ENCODE peak calls at places on chromosomes 5 and 9, in ten cellular contexts. One of them, this sample, is unnamed.

GRCh38 chr5:56995605-56996004 is 43.7 kb upstream of the MIER3 start:
- DNase-seq in HFFc6: no peak
- DNase-seq in NCI-H2171: no peak
- DNase-seq in stimulated activated CD4-positive, alpha-beta T cell treated with anti-CD3 and anti-CD28 coated beads, Interleukin-12 subunit alpha, Interleukin-12 subunit beta, amount 100 ng/mL, for 24 hours: no peak
- DNase-seq in CD8-positive, alpha-beta memory T cell: no peak
- DNase-seq in COR-L47: no peak
- DNase-seq in SJSA1: no peak
- DNase-seq in hippocampal formation: no peak
- DNase-seq in activated naive CD8-positive, alpha-beta T cell treated with anti-CD3 and anti-CD28 coated beads, Interleukin-2, amount 50 U/mL, for 16 hours: no peak
- DNase-seq in hepatic stellate cell: no peak
- DNase-seq in this sample: no peak

GRCh38 chr5:172636279-172637050 is 4.6 kb upstream of the NEURL1B start:
- DNase-seq in HFFc6: no peak
- DNase-seq in NCI-H2171: no peak
- DNase-seq in stimulated activated CD4-positive, alpha-beta T cell treated with anti-CD3 and anti-CD28 coated beads, Interleukin-12 subunit alpha, Interleukin-12 subunit beta, amount 100 ng/mL, for 24 hours: no peak
- DNase-seq in CD8-positive, alpha-beta memory T cell: no peak
- DNase-seq in COR-L47: no peak
- DNase-seq in SJSA1: no peak
- DNase-seq in hippocampal formation: no peak
- DNase-seq in activated naive CD8-positive, alpha-beta T cell treated with anti-CD3 and anti-CD28 coated beads, Interleukin-2, amount 50 U/mL, for 16 hours: no peak
- DNase-seq in hepatic stellate cell: no peak
- DNase-seq in this sample: no peak

GRCh38 chr9:95857122-95857521 is 18.4 kb upstream of the ERCC6L2 start:
- DNase-seq in HFFc6: peak; percentile 35
- DNase-seq in NCI-H2171: peak; percentile 84
- DNase-seq in stimulated activated CD4-positive, alpha-beta T cell treated with anti-CD3 and anti-CD28 coated beads, Interleukin-12 subunit alpha, Interleukin-12 subunit beta, amount 100 ng/mL, for 24 hours: no peak
- DNase-seq in CD8-positive, alpha-beta memory T cell: no peak
- DNase-seq in COR-L47: peak; percentile 13
- DNase-seq in SJSA1: peak; percentile 52
- DNase-seq in hippocampal formation: no peak
- DNase-seq in activated naive CD8-positive, alpha-beta T cell treated with anti-CD3 and anti-CD28 coated beads, Interleukin-2, amount 50 U/mL, for 16 hours: no peak
- DNase-seq in hepatic stellate cell: no peak
- DNase-seq in this sample: no peak

GRCh38 chr9:132798817-132799790 is 79.0 kb downstream of the AK8 start:
- DNase-seq in HFFc6: no peak
- DNase-seq in NCI-H2171: no peak
- DNase-seq in stimulated activated CD4-positive, alpha-beta T cell treated with anti-CD3 and anti-CD28 coated beads, Interleukin-12 subunit alpha, Interleukin-12 subunit beta, amount 100 ng/mL, for 24 hours: no peak
- DNase-seq in CD8-positive, alpha-beta memory T cell: no peak
- DNase-seq in COR-L47: peak; percentile 68
- DNase-seq in SJSA1: peak; percentile 31
- DNase-seq in hippocampal formation: no peak
- DNase-seq in activated naive CD8-positive, alpha-beta T cell treated with anti-CD3 and anti-CD28 coated beads, Interleukin-2, amount 50 U/mL, for 16 hours: no peak
- DNase-seq in hepatic stellate cell: no peak
- DNase-seq in this sample: peak; percentile 46

GRCh38 chr5:31116466-31117031 is 76.9 kb upstream of the CDH6 start:
- DNase-seq in HFFc6: no peak
- DNase-seq in NCI-H2171: no peak
- DNase-seq in stimulated activated CD4-positive, alpha-beta T cell treated with anti-CD3 and anti-CD28 coated beads, Interleukin-12 subunit alpha, Interleukin-12 subunit beta, amount 100 ng/mL, for 24 hours: no peak
- DNase-seq in CD8-positive, alpha-beta memory T cell: no peak
- DNase-seq in COR-L47: no peak
- DNase-seq in SJSA1: no peak
- DNase-seq in hippocampal formation: no peak
- DNase-seq in activated naive CD8-positive, alpha-beta T cell treated with anti-CD3 and anti-CD28 coated beads, Interleukin-2, amount 50 U/mL, for 16 hours: no peak
- DNase-seq in hepatic stellate cell: no peak
- DNase-seq in this sample: no peak

GRCh38 chr5:177369913-177370487 is 12.3 kb downstream of the RGS14 start:
- DNase-seq in HFFc6: no peak
- DNase-seq in NCI-H2171: no peak
- DNase-seq in stimulated activated CD4-positive, alpha-beta T cell treated with anti-CD3 and anti-CD28 coated beads, Interleukin-12 subunit alpha, Interleukin-12 subunit beta, amount 100 ng/mL, for 24 hours: no peak
- DNase-seq in CD8-positive, alpha-beta memory T cell: no peak
- DNase-seq in COR-L47: no peak
- DNase-seq in SJSA1: no peak
- DNase-seq in hippocampal formation: no peak
- DNase-seq in activated naive CD8-positive, alpha-beta T cell treated with anti-CD3 and anti-CD28 coated beads, Interleukin-2, amount 50 U/mL, for 16 hours: no peak
- DNase-seq in hepatic stellate cell: no peak
- DNase-seq in this sample: no peak

GRCh38 chr5:115393239-115393638 is 96.8 kb upstream of the CCDC112 start:
- DNase-seq in HFFc6: no peak
- DNase-seq in NCI-H2171: no peak
- DNase-seq in stimulated activated CD4-positive, alpha-beta T cell treated with anti-CD3 and anti-CD28 coated beads, Interleukin-12 subunit alpha, Interleukin-12 subunit beta, amount 100 ng/mL, for 24 hours: no peak
- DNase-seq in CD8-positive, alpha-beta memory T cell: no peak
- DNase-seq in COR-L47: no peak
- DNase-seq in SJSA1: no peak
- DNase-seq in hippocampal formation: no peak
- DNase-seq in activated naive CD8-positive, alpha-beta T cell treated with anti-CD3 and anti-CD28 coated beads, Interleukin-2, amount 50 U/mL, for 16 hours: no peak
- DNase-seq in hepatic stellate cell: no peak
- DNase-seq in this sample: no peak

GRCh38 chr5:149820536-149821503 is 90.7 kb downstream of the PPARGC1B start:
- DNase-seq in HFFc6: no peak
- DNase-seq in NCI-H2171: no peak
- DNase-seq in stimulated activated CD4-positive, alpha-beta T cell treated with anti-CD3 and anti-CD28 coated beads, Interleukin-12 subunit alpha, Interleukin-12 subunit beta, amount 100 ng/mL, for 24 hours: no peak
- DNase-seq in CD8-positive, alpha-beta memory T cell: no peak
- DNase-seq in COR-L47: no peak
- DNase-seq in SJSA1: no peak
- DNase-seq in hippocampal formation: no peak
- DNase-seq in activated naive CD8-positive, alpha-beta T cell treated with anti-CD3 and anti-CD28 coated beads, Interleukin-2, amount 50 U/mL, for 16 hours: no peak
- DNase-seq in hepatic stellate cell: no peak
- DNase-seq in this sample: no peak

GRCh38 chr5:68292316-68292715 is 76.8 kb downstream of the PIK3R1 start:
- DNase-seq in HFFc6: peak; percentile 15
- DNase-seq in NCI-H2171: no peak
- DNase-seq in stimulated activated CD4-positive, alpha-beta T cell treated with anti-CD3 and anti-CD28 coated beads, Interleukin-12 subunit alpha, Interleukin-12 subunit beta, amount 100 ng/mL, for 24 hours: no peak
- DNase-seq in CD8-positive, alpha-beta memory T cell: no peak
- DNase-seq in COR-L47: no peak
- DNase-seq in SJSA1: no peak
- DNase-seq in hippocampal formation: no peak
- DNase-seq in activated naive CD8-positive, alpha-beta T cell treated with anti-CD3 and anti-CD28 coated beads, Interleukin-2, amount 50 U/mL, for 16 hours: no peak
- DNase-seq in hepatic stellate cell: no peak
- DNase-seq in this sample: no peak

GRCh38 chr5:32709789-32710334 is 1.3 kb upstream of the NPR3 start:
- DNase-seq in HFFc6: peak; percentile 85
- DNase-seq in NCI-H2171: peak; percentile 25
- DNase-seq in stimulated activated CD4-positive, alpha-beta T cell treated with anti-CD3 and anti-CD28 coated beads, Interleukin-12 subunit alpha, Interleukin-12 subunit beta, amount 100 ng/mL, for 24 hours: peak; percentile 59
- DNase-seq in CD8-positive, alpha-beta memory T cell: no peak
- DNase-seq in COR-L47: no peak
- DNase-seq in SJSA1: peak; percentile 73
- DNase-seq in hippocampal formation: peak; percentile 22
- DNase-seq in activated naive CD8-positive, alpha-beta T cell treated with anti-CD3 and anti-CD28 coated beads, Interleukin-2, amount 50 U/mL, for 16 hours: no peak
- DNase-seq in hepatic stellate cell: peak; percentile 80
- DNase-seq in this sample: no peak

GRCh38 chr9:14935917-14936316 is 25.7 kb upstream of the FREM1 start:
- DNase-seq in HFFc6: no peak
- DNase-seq in NCI-H2171: no peak
- DNase-seq in stimulated activated CD4-positive, alpha-beta T cell treated with anti-CD3 and anti-CD28 coated beads, Interleukin-12 subunit alpha, Interleukin-12 subunit beta, amount 100 ng/mL, for 24 hours: no peak
- DNase-seq in CD8-positive, alpha-beta memory T cell: no peak
- DNase-seq in COR-L47: no peak
- DNase-seq in SJSA1: no peak
- DNase-seq in hippocampal formation: no peak
- DNase-seq in activated naive CD8-positive, alpha-beta T cell treated with anti-CD3 and anti-CD28 coated beads, Interleukin-2, amount 50 U/mL, for 16 hours: no peak
- DNase-seq in hepatic stellate cell: no peak
- DNase-seq in this sample: no peak

GRCh38 chr5:149114403-149115312 is 26.6 kb upstream of the ABLIM3 start:
- DNase-seq in HFFc6: peak; percentile 81
- DNase-seq in NCI-H2171: no peak
- DNase-seq in stimulated activated CD4-positive, alpha-beta T cell treated with anti-CD3 and anti-CD28 coated beads, Interleukin-12 subunit alpha, Interleukin-12 subunit beta, amount 100 ng/mL, for 24 hours: peak; percentile 8
- DNase-seq in CD8-positive, alpha-beta memory T cell: no peak
- DNase-seq in COR-L47: peak; percentile 36
- DNase-seq in SJSA1: peak; percentile 75
- DNase-seq in hippocampal formation: peak; percentile 75
- DNase-seq in activated naive CD8-positive, alpha-beta T cell treated with anti-CD3 and anti-CD28 coated beads, Interleukin-2, amount 50 U/mL, for 16 hours: no peak
- DNase-seq in hepatic stellate cell: peak; percentile 46
- DNase-seq in this sample: no peak

GRCh38 chr9:70324963-70325362 is 66.2 kb downstream of the SMC5 start:
- DNase-seq in HFFc6: peak; percentile 79
- DNase-seq in NCI-H2171: no peak
- DNase-seq in stimulated activated CD4-positive, alpha-beta T cell treated with anti-CD3 and anti-CD28 coated beads, Interleukin-12 subunit alpha, Interleukin-12 subunit beta, amount 100 ng/mL, for 24 hours: no peak
- DNase-seq in CD8-positive, alpha-beta memory T cell: no peak
- DNase-seq in COR-L47: no peak
- DNase-seq in SJSA1: no peak
- DNase-seq in hippocampal formation: no peak
- DNase-seq in activated naive CD8-positive, alpha-beta T cell treated with anti-CD3 and anti-CD28 coated beads, Interleukin-2, amount 50 U/mL, for 16 hours: no peak
- DNase-seq in hepatic stellate cell: no peak
- DNase-seq in this sample: no peak

GRCh38 chr9:105636331-105636730 is 25.9 kb upstream of the TAL2 start:
- DNase-seq in HFFc6: no peak
- DNase-seq in NCI-H2171: no peak
- DNase-seq in stimulated activated CD4-positive, alpha-beta T cell treated with anti-CD3 and anti-CD28 coated beads, Interleukin-12 subunit alpha, Interleukin-12 subunit beta, amount 100 ng/mL, for 24 hours: no peak
- DNase-seq in CD8-positive, alpha-beta memory T cell: no peak
- DNase-seq in COR-L47: no peak
- DNase-seq in SJSA1: no peak
- DNase-seq in hippocampal formation: no peak
- DNase-seq in activated naive CD8-positive, alpha-beta T cell treated with anti-CD3 and anti-CD28 coated beads, Interleukin-2, amount 50 U/mL, for 16 hours: no peak
- DNase-seq in hepatic stellate cell: no peak
- DNase-seq in this sample: no peak

GRCh38 chr5:57804007-57804444 is 321.4 kb upstream of the ACTBL2 start:
- DNase-seq in HFFc6: peak; percentile 88
- DNase-seq in NCI-H2171: no peak
- DNase-seq in stimulated activated CD4-positive, alpha-beta T cell treated with anti-CD3 and anti-CD28 coated beads, Interleukin-12 subunit alpha, Interleukin-12 subunit beta, amount 100 ng/mL, for 24 hours: no peak
- DNase-seq in CD8-positive, alpha-beta memory T cell: no peak
- DNase-seq in COR-L47: no peak
- DNase-seq in SJSA1: no peak
- DNase-seq in hippocampal formation: no peak
- DNase-seq in activated naive CD8-positive, alpha-beta T cell treated with anti-CD3 and anti-CD28 coated beads, Interleukin-2, amount 50 U/mL, for 16 hours: no peak
- DNase-seq in hepatic stellate cell: peak; percentile 39
- DNase-seq in this sample: no peak

GRCh38 chr5:93058309-93058708 is 522.7 kb downstream of the NR2F1-AS1 start:
- DNase-seq in HFFc6: peak; percentile 70
- DNase-seq in NCI-H2171: no peak
- DNase-seq in stimulated activated CD4-positive, alpha-beta T cell treated with anti-CD3 and anti-CD28 coated beads, Interleukin-12 subunit alpha, Interleukin-12 subunit beta, amount 100 ng/mL, for 24 hours: no peak
- DNase-seq in CD8-positive, alpha-beta memory T cell: no peak
- DNase-seq in COR-L47: no peak
- DNase-seq in SJSA1: no peak
- DNase-seq in hippocampal formation: no peak
- DNase-seq in activated naive CD8-positive, alpha-beta T cell treated with anti-CD3 and anti-CD28 coated beads, Interleukin-2, amount 50 U/mL, for 16 hours: no peak
- DNase-seq in hepatic stellate cell: peak; percentile 4
- DNase-seq in this sample: no peak

GRCh38 chr9:27377811-27378345 is 80.9 kb upstream of the EQTN start:
- DNase-seq in HFFc6: no peak
- DNase-seq in NCI-H2171: no peak
- DNase-seq in stimulated activated CD4-positive, alpha-beta T cell treated with anti-CD3 and anti-CD28 coated beads, Interleukin-12 subunit alpha, Interleukin-12 subunit beta, amount 100 ng/mL, for 24 hours: no peak
- DNase-seq in CD8-positive, alpha-beta memory T cell: no peak
- DNase-seq in COR-L47: no peak
- DNase-seq in SJSA1: no peak
- DNase-seq in hippocampal formation: no peak
- DNase-seq in activated naive CD8-positive, alpha-beta T cell treated with anti-CD3 and anti-CD28 coated beads, Interleukin-2, amount 50 U/mL, for 16 hours: no peak
- DNase-seq in hepatic stellate cell: no peak
- DNase-seq in this sample: no peak

GRCh38 chr9:22595805-22596204 is 149.2 kb downstream of the DMRTA1 start:
- DNase-seq in HFFc6: no peak
- DNase-seq in NCI-H2171: no peak
- DNase-seq in stimulated activated CD4-positive, alpha-beta T cell treated with anti-CD3 and anti-CD28 coated beads, Interleukin-12 subunit alpha, Interleukin-12 subunit beta, amount 100 ng/mL, for 24 hours: no peak
- DNase-seq in CD8-positive, alpha-beta memory T cell: no peak
- DNase-seq in COR-L47: no peak
- DNase-seq in SJSA1: no peak
- DNase-seq in hippocampal formation: no peak
- DNase-seq in activated naive CD8-positive, alpha-beta T cell treated with anti-CD3 and anti-CD28 coated beads, Interleukin-2, amount 50 U/mL, for 16 hours: no peak
- DNase-seq in hepatic stellate cell: no peak
- DNase-seq in this sample: no peak

GRCh38 chr9:137294091-137294683 is 7.9 kb downstream of the NRARP start:
- DNase-seq in HFFc6: peak; percentile 28
- DNase-seq in NCI-H2171: peak; percentile 63
- DNase-seq in stimulated activated CD4-positive, alpha-beta T cell treated with anti-CD3 and anti-CD28 coated beads, Interleukin-12 subunit alpha, Interleukin-12 subunit beta, amount 100 ng/mL, for 24 hours: no peak
- DNase-seq in CD8-positive, alpha-beta memory T cell: no peak
- DNase-seq in COR-L47: peak; percentile 51
- DNase-seq in SJSA1: no peak
- DNase-seq in hippocampal formation: no peak
- DNase-seq in activated naive CD8-positive, alpha-beta T cell treated with anti-CD3 and anti-CD28 coated beads, Interleukin-2, amount 50 U/mL, for 16 hours: no peak
- DNase-seq in hepatic stellate cell: peak; percentile 92
- DNase-seq in this sample: peak; percentile 68

GRCh38 chr9:92189782-92190535 is 74.7 kb upstream of the SPTLC1 start:
- DNase-seq in HFFc6: no peak
- DNase-seq in NCI-H2171: no peak
- DNase-seq in stimulated activated CD4-positive, alpha-beta T cell treated with anti-CD3 and anti-CD28 coated beads, Interleukin-12 subunit alpha, Interleukin-12 subunit beta, amount 100 ng/mL, for 24 hours: no peak
- DNase-seq in CD8-positive, alpha-beta memory T cell: no peak
- DNase-seq in COR-L47: no peak
- DNase-seq in SJSA1: no peak
- DNase-seq in hippocampal formation: no peak
- DNase-seq in activated naive CD8-positive, alpha-beta T cell treated with anti-CD3 and anti-CD28 coated beads, Interleukin-2, amount 50 U/mL, for 16 hours: no peak
- DNase-seq in hepatic stellate cell: no peak
- DNase-seq in this sample: no peak

GRCh38 chr5:172918421-172919371 is 40.5 kb upstream of the RPL26L1 start:
- DNase-seq in HFFc6: no peak
- DNase-seq in NCI-H2171: no peak
- DNase-seq in stimulated activated CD4-positive, alpha-beta T cell treated with anti-CD3 and anti-CD28 coated beads, Interleukin-12 subunit alpha, Interleukin-12 subunit beta, amount 100 ng/mL, for 24 hours: no peak
- DNase-seq in CD8-positive, alpha-beta memory T cell: peak; percentile 78
- DNase-seq in COR-L47: no peak
- DNase-seq in SJSA1: no peak
- DNase-seq in hippocampal formation: no peak
- DNase-seq in activated naive CD8-positive, alpha-beta T cell treated with anti-CD3 and anti-CD28 coated beads, Interleukin-2, amount 50 U/mL, for 16 hours: no peak
- DNase-seq in hepatic stellate cell: no peak
- DNase-seq in this sample: no peak

GRCh38 chr9:134375011-134375390 is 48.7 kb downstream of the RXRA start:
- DNase-seq in HFFc6: no peak
- DNase-seq in NCI-H2171: no peak
- DNase-seq in stimulated activated CD4-positive, alpha-beta T cell treated with anti-CD3 and anti-CD28 coated beads, Interleukin-12 subunit alpha, Interleukin-12 subunit beta, amount 100 ng/mL, for 24 hours: no peak
- DNase-seq in CD8-positive, alpha-beta memory T cell: no peak
- DNase-seq in COR-L47: no peak
- DNase-seq in SJSA1: no peak
- DNase-seq in hippocampal formation: no peak
- DNase-seq in activated naive CD8-positive, alpha-beta T cell treated with anti-CD3 and anti-CD28 coated beads, Interleukin-2, amount 50 U/mL, for 16 hours: no peak
- DNase-seq in hepatic stellate cell: no peak
- DNase-seq in this sample: no peak

GRCh38 chr5:36689225-36689624 is 82.8 kb downstream of the SLC1A3 start:
- DNase-seq in HFFc6: no peak
- DNase-seq in NCI-H2171: no peak
- DNase-seq in stimulated activated CD4-positive, alpha-beta T cell treated with anti-CD3 and anti-CD28 coated beads, Interleukin-12 subunit alpha, Interleukin-12 subunit beta, amount 100 ng/mL, for 24 hours: no peak
- DNase-seq in CD8-positive, alpha-beta memory T cell: no peak
- DNase-seq in COR-L47: no peak
- DNase-seq in SJSA1: peak; percentile 94
- DNase-seq in hippocampal formation: no peak
- DNase-seq in activated naive CD8-positive, alpha-beta T cell treated with anti-CD3 and anti-CD28 coated beads, Interleukin-2, amount 50 U/mL, for 16 hours: no peak
- DNase-seq in hepatic stellate cell: no peak
- DNase-seq in this sample: no peak

GRCh38 chr5:95572016-95572415 is 17.1 kb downstream of the ARSK start:
- DNase-seq in HFFc6: no peak
- DNase-seq in NCI-H2171: no peak
- DNase-seq in stimulated activated CD4-positive, alpha-beta T cell treated with anti-CD3 and anti-CD28 coated beads, Interleukin-12 subunit alpha, Interleukin-12 subunit beta, amount 100 ng/mL, for 24 hours: no peak
- DNase-seq in CD8-positive, alpha-beta memory T cell: no peak
- DNase-seq in COR-L47: no peak
- DNase-seq in SJSA1: no peak
- DNase-seq in hippocampal formation: no peak
- DNase-seq in activated naive CD8-positive, alpha-beta T cell treated with anti-CD3 and anti-CD28 coated beads, Interleukin-2, amount 50 U/mL, for 16 hours: no peak
- DNase-seq in hepatic stellate cell: no peak
- DNase-seq in this sample: no peak

GRCh38 chr9:3088166-3088702 is 244.3 kb upstream of the PUM3 start:
- DNase-seq in HFFc6: no peak
- DNase-seq in NCI-H2171: no peak
- DNase-seq in stimulated activated CD4-positive, alpha-beta T cell treated with anti-CD3 and anti-CD28 coated beads, Interleukin-12 subunit alpha, Interleukin-12 subunit beta, amount 100 ng/mL, for 24 hours: no peak
- DNase-seq in CD8-positive, alpha-beta memory T cell: no peak
- DNase-seq in COR-L47: no peak
- DNase-seq in SJSA1: no peak
- DNase-seq in hippocampal formation: no peak
- DNase-seq in activated naive CD8-positive, alpha-beta T cell treated with anti-CD3 and anti-CD28 coated beads, Interleukin-2, amount 50 U/mL, for 16 hours: no peak
- DNase-seq in hepatic stellate cell: no peak
- DNase-seq in this sample: peak; percentile 8

GRCh38 chr9:137798901-137799629 is 78.5 kb upstream of the CACNA1B start:
- DNase-seq in HFFc6: no peak
- DNase-seq in NCI-H2171: no peak
- DNase-seq in stimulated activated CD4-positive, alpha-beta T cell treated with anti-CD3 and anti-CD28 coated beads, Interleukin-12 subunit alpha, Interleukin-12 subunit beta, amount 100 ng/mL, for 24 hours: no peak
- DNase-seq in CD8-positive, alpha-beta memory T cell: no peak
- DNase-seq in COR-L47: no peak
- DNase-seq in SJSA1: no peak
- DNase-seq in hippocampal formation: no peak
- DNase-seq in activated naive CD8-positive, alpha-beta T cell treated with anti-CD3 and anti-CD28 coated beads, Interleukin-2, amount 50 U/mL, for 16 hours: no peak
- DNase-seq in hepatic stellate cell: no peak
- DNase-seq in this sample: no peak

GRCh38 chr5:173477320-173478055 is 139.0 kb downstream of the BOD1 start:
- DNase-seq in HFFc6: no peak
- DNase-seq in NCI-H2171: no peak
- DNase-seq in stimulated activated CD4-positive, alpha-beta T cell treated with anti-CD3 and anti-CD28 coated beads, Interleukin-12 subunit alpha, Interleukin-12 subunit beta, amount 100 ng/mL, for 24 hours: no peak
- DNase-seq in CD8-positive, alpha-beta memory T cell: no peak
- DNase-seq in COR-L47: no peak
- DNase-seq in SJSA1: peak; percentile 74
- DNase-seq in hippocampal formation: no peak
- DNase-seq in activated naive CD8-positive, alpha-beta T cell treated with anti-CD3 and anti-CD28 coated beads, Interleukin-2, amount 50 U/mL, for 16 hours: no peak
- DNase-seq in hepatic stellate cell: peak; percentile 62
- DNase-seq in this sample: no peak

GRCh38 chr9:104227108-104227507 is 133.0 kb downstream of the SMC2 start:
- DNase-seq in HFFc6: no peak
- DNase-seq in NCI-H2171: no peak
- DNase-seq in stimulated activated CD4-positive, alpha-beta T cell treated with anti-CD3 and anti-CD28 coated beads, Interleukin-12 subunit alpha, Interleukin-12 subunit beta, amount 100 ng/mL, for 24 hours: no peak
- DNase-seq in CD8-positive, alpha-beta memory T cell: no peak
- DNase-seq in COR-L47: no peak
- DNase-seq in SJSA1: no peak
- DNase-seq in hippocampal formation: no peak
- DNase-seq in activated naive CD8-positive, alpha-beta T cell treated with anti-CD3 and anti-CD28 coated beads, Interleukin-2, amount 50 U/mL, for 16 hours: no peak
- DNase-seq in hepatic stellate cell: no peak
- DNase-seq in this sample: no peak

This sample was measured in NCI-H146.